ENCODE peak calls at places on chromosomes 13 and 19, in nine cellular contexts. One of them, this sample, is unnamed.

GRCh38 chr13:75038315-75038881 is 443.6 kb downstream of the TBC1D4 start:
- DNase-seq in Calu3: no peak
- DNase-seq in amygdala: no peak
- DNase-seq in skeletal muscle cell: no peak
- DNase-seq in GF-D8: no peak
- DNase-seq in mucosa of descending colon: no peak
- DNase-seq in HAP-1: no peak
- DNase-seq in upper lobe of right lung: no peak
- DNase-seq in HEK293T: no peak
- DNase-seq in this sample: no peak

GRCh38 chr13:59409211-59409610 is 754.5 kb downstream of the DIAPH3 start:
- DNase-seq in skeletal muscle cell: peak
- DNase-seq in mucosa of descending colon: no peak
- DNase-seq in Calu3: no peak
- DNase-seq in HEK293T: no peak
- DNase-seq in amygdala: no peak
- DNase-seq in HAP-1: peak
- DNase-seq in upper lobe of right lung: no peak
- DNase-seq in GF-D8: no peak
- DNase-seq in this sample: peak

GRCh38 chr13:113785051-113786010 is 26.3 kb downstream of the TMEM255B start:
- DNase-seq in upper lobe of right lung: peak
- DNase-seq in Calu3: no peak
- DNase-seq in HEK293T: no peak
- DNase-seq in skeletal muscle cell: peak
- DNase-seq in mucosa of descending colon: peak
- DNase-seq in GF-D8: no peak
- DNase-seq in amygdala: no peak
- DNase-seq in HAP-1: no peak
- DNase-seq in this sample: peak

GRCh38 chr13:51364404-51365008 is 25.0 kb downstream of the SERPINE3 start:
- DNase-seq in GF-D8: no peak
- DNase-seq in Calu3: no peak
- DNase-seq in HEK293T: no peak
- DNase-seq in skeletal muscle cell: peak
- DNase-seq in upper lobe of right lung: no peak
- DNase-seq in HAP-1: no peak
- DNase-seq in mucosa of descending colon: no peak
- DNase-seq in amygdala: no peak
- DNase-seq in this sample: peak

GRCh38 chr19:38032151-38032550 is 125.1 kb downstream of the SIPA1L3 start:
- DNase-seq in skeletal muscle cell: no peak
- DNase-seq in HAP-1: no peak
- DNase-seq in mucosa of descending colon: no peak
- DNase-seq in GF-D8: no peak
- DNase-seq in Calu3: no peak
- DNase-seq in HEK293T: no peak
- DNase-seq in upper lobe of right lung: no peak
- DNase-seq in amygdala: no peak
- DNase-seq in this sample: no peak

GRCh38 chr13:33547035-33547434 is 261.5 kb upstream of the STARD13 start:
- DNase-seq in upper lobe of right lung: no peak
- DNase-seq in amygdala: no peak
- DNase-seq in Calu3: no peak
- DNase-seq in skeletal muscle cell: no peak
- DNase-seq in HAP-1: no peak
- DNase-seq in GF-D8: no peak
- DNase-seq in mucosa of descending colon: no peak
- DNase-seq in HEK293T: no peak
- DNase-seq in this sample: no peak

GRCh38 chr19:23054456-23054855 is 51.5 kb upstream of the ZNF728 start:
- DNase-seq in skeletal muscle cell: no peak
- DNase-seq in GF-D8: no peak
- DNase-seq in amygdala: no peak
- DNase-seq in mucosa of descending colon: no peak
- DNase-seq in HEK293T: no peak
- DNase-seq in Calu3: no peak
- DNase-seq in HAP-1: no peak
- DNase-seq in upper lobe of right lung: no peak
- DNase-seq in this sample: no peak

GRCh38 chr19:2949939-2950285 is 5.1 kb upstream of the ZNF77 start:
- DNase-seq in amygdala: no peak
- DNase-seq in mucosa of descending colon: no peak
- DNase-seq in GF-D8: peak
- DNase-seq in HEK293T: peak
- DNase-seq in skeletal muscle cell: no peak
- DNase-seq in upper lobe of right lung: no peak
- DNase-seq in Calu3: peak
- DNase-seq in HAP-1: peak
- DNase-seq in this sample: no peak

GRCh38 chr19:18122860-18123795 is 25.6 kb downstream of the MAST3 start:
- DNase-seq in mucosa of descending colon: no peak
- DNase-seq in HEK293T: no peak
- DNase-seq in HAP-1: no peak
- DNase-seq in upper lobe of right lung: no peak
- DNase-seq in GF-D8: no peak
- DNase-seq in Calu3: no peak
- DNase-seq in amygdala: no peak
- DNase-seq in skeletal muscle cell: no peak
- DNase-seq in this sample: no peak

GRCh38 chr13:43786766-43787517 is at the start of gene ENOX1:
- DNase-seq in GF-D8: no peak
- DNase-seq in mucosa of descending colon: peak
- DNase-seq in HEK293T: peak
- DNase-seq in upper lobe of right lung: peak
- DNase-seq in amygdala: peak
- DNase-seq in skeletal muscle cell: no peak
- DNase-seq in Calu3: peak
- DNase-seq in HAP-1: peak
- DNase-seq in this sample: peak

GRCh38 chr13:22736084-22736767 is 444.6 kb upstream of the SGCG start:
- DNase-seq in skeletal muscle cell: no peak
- DNase-seq in GF-D8: no peak
- DNase-seq in amygdala: no peak
- DNase-seq in mucosa of descending colon: no peak
- DNase-seq in Calu3: no peak
- DNase-seq in upper lobe of right lung: no peak
- DNase-seq in HAP-1: no peak
- DNase-seq in HEK293T: no peak
- DNase-seq in this sample: no peak

GRCh38 chr13:20528451-20528850 is 2.8 kb upstream of the CRYL1 start:
- DNase-seq in HAP-1: no peak
- DNase-seq in Calu3: no peak
- DNase-seq in HEK293T: no peak
- DNase-seq in GF-D8: no peak
- DNase-seq in amygdala: no peak
- DNase-seq in mucosa of descending colon: no peak
- DNase-seq in upper lobe of right lung: no peak
- DNase-seq in skeletal muscle cell: no peak
- DNase-seq in this sample: no peak

GRCh38 chr19:13974073-13974472 is 21.8 kb downstream of the DCAF15 start:
- DNase-seq in mucosa of descending colon: peak
- DNase-seq in GF-D8: no peak
- DNase-seq in skeletal muscle cell: no peak
- DNase-seq in Calu3: no peak
- DNase-seq in upper lobe of right lung: no peak
- DNase-seq in amygdala: no peak
- DNase-seq in HAP-1: peak
- DNase-seq in HEK293T: peak
- DNase-seq in this sample: peak